ENCODE peak calls at places on chromosomes 13 and 19, in nine cellular contexts. One of them, this sample, is unnamed.

GRCh38 chr13:46550822-46551221 is 2.1 kb upstream of the LRCH1 start:
- DNase-seq in EL: no peak
- DNase-seq in choroid plexus epithelial cell: no peak
- DNase-seq in T-helper 2 cell: no peak
- DNase-seq in transverse colon: no peak
- DNase-seq in fibroblast of mammary gland: no peak
- DNase-seq in PC-3: no peak
- DNase-seq in CD8-positive, alpha-beta T cell: no peak
- DNase-seq in thoracic aorta: no peak
- DNase-seq in this sample: no peak

GRCh38 chr13:86757236-86757978 is 913.8 kb upstream of the SLITRK5 start:
- DNase-seq in PC-3: peak
- DNase-seq in choroid plexus epithelial cell: peak
- DNase-seq in thoracic aorta: no peak
- DNase-seq in CD8-positive, alpha-beta T cell: peak
- DNase-seq in fibroblast of mammary gland: no peak
- DNase-seq in EL: no peak
- DNase-seq in transverse colon: no peak
- DNase-seq in T-helper 2 cell: no peak
- DNase-seq in this sample: peak

GRCh38 chr13:99417151-99417820 is 84.0 kb upstream of the TM9SF2 start:
- DNase-seq in fibroblast of mammary gland: no peak
- DNase-seq in thoracic aorta: no peak
- DNase-seq in transverse colon: no peak
- DNase-seq in EL: no peak
- DNase-seq in T-helper 2 cell: no peak
- DNase-seq in PC-3: no peak
- DNase-seq in choroid plexus epithelial cell: no peak
- DNase-seq in CD8-positive, alpha-beta T cell: no peak
- DNase-seq in this sample: no peak

GRCh38 chr13:88063741-88064140 is 392.6 kb downstream of the SLITRK5 start:
- DNase-seq in fibroblast of mammary gland: no peak
- DNase-seq in thoracic aorta: no peak
- DNase-seq in choroid plexus epithelial cell: no peak
- DNase-seq in EL: no peak
- DNase-seq in T-helper 2 cell: no peak
- DNase-seq in PC-3: peak
- DNase-seq in CD8-positive, alpha-beta T cell: no peak
- DNase-seq in transverse colon: no peak
- DNase-seq in this sample: no peak

GRCh38 chr19:1106841-1107654 is 3.3 kb downstream of the GPX4 start:
- DNase-seq in thoracic aorta: no peak
- DNase-seq in choroid plexus epithelial cell: peak
- DNase-seq in transverse colon: peak
- DNase-seq in PC-3: peak
- DNase-seq in T-helper 2 cell: no peak
- DNase-seq in EL: peak
- DNase-seq in CD8-positive, alpha-beta T cell: no peak
- DNase-seq in fibroblast of mammary gland: peak
- DNase-seq in this sample: peak

GRCh38 chr19:47063874-47064273 is 15.4 kb upstream of the TMEM160 start:
- DNase-seq in PC-3: no peak
- DNase-seq in fibroblast of mammary gland: no peak
- DNase-seq in choroid plexus epithelial cell: no peak
- DNase-seq in transverse colon: no peak
- DNase-seq in CD8-positive, alpha-beta T cell: no peak
- DNase-seq in T-helper 2 cell: no peak
- DNase-seq in EL: no peak
- DNase-seq in thoracic aorta: no peak
- DNase-seq in this sample: no peak

GRCh38 chr13:45879666-45880065 is 28.1 kb upstream of the SIAH3 start:
- DNase-seq in fibroblast of mammary gland: peak
- DNase-seq in T-helper 2 cell: no peak
- DNase-seq in EL: no peak
- DNase-seq in choroid plexus epithelial cell: peak
- DNase-seq in thoracic aorta: no peak
- DNase-seq in CD8-positive, alpha-beta T cell: no peak
- DNase-seq in transverse colon: peak
- DNase-seq in PC-3: peak
- DNase-seq in this sample: no peak

GRCh38 chr19:6489278-6490061 is 7.9 kb upstream of the DENND1C start:
- DNase-seq in PC-3: no peak
- DNase-seq in thoracic aorta: no peak
- DNase-seq in CD8-positive, alpha-beta T cell: no peak
- DNase-seq in transverse colon: no peak
- DNase-seq in T-helper 2 cell: no peak
- DNase-seq in EL: no peak
- DNase-seq in fibroblast of mammary gland: no peak
- DNase-seq in choroid plexus epithelial cell: no peak
- DNase-seq in this sample: no peak

GRCh38 chr19:7200739-7201138 is 93.5 kb downstream of the INSR start:
- DNase-seq in EL: no peak
- DNase-seq in choroid plexus epithelial cell: no peak
- DNase-seq in thoracic aorta: no peak
- DNase-seq in fibroblast of mammary gland: no peak
- DNase-seq in PC-3: no peak
- DNase-seq in T-helper 2 cell: no peak
- DNase-seq in CD8-positive, alpha-beta T cell: no peak
- DNase-seq in transverse colon: no peak
- DNase-seq in this sample: no peak

GRCh38 chr19:5492813-5493409 is 37.7 kb downstream of the ZNRF4 start:
- DNase-seq in choroid plexus epithelial cell: no peak
- DNase-seq in thoracic aorta: no peak
- DNase-seq in PC-3: no peak
- DNase-seq in EL: no peak
- DNase-seq in T-helper 2 cell: no peak
- DNase-seq in CD8-positive, alpha-beta T cell: no peak
- DNase-seq in fibroblast of mammary gland: no peak
- DNase-seq in transverse colon: no peak
- DNase-seq in this sample: no peak

GRCh38 chr19:12791345-12792047 is at the start of gene JUNB:
- DNase-seq in T-helper 2 cell: peak
- DNase-seq in fibroblast of mammary gland: peak
- DNase-seq in PC-3: peak
- DNase-seq in CD8-positive, alpha-beta T cell: peak
- DNase-seq in EL: peak
- DNase-seq in choroid plexus epithelial cell: peak
- DNase-seq in transverse colon: peak
- DNase-seq in thoracic aorta: peak
- DNase-seq in this sample: peak

GRCh38 chr13:40243047-40243446 is 423.4 kb downstream of the FOXO1 start:
- DNase-seq in CD8-positive, alpha-beta T cell: no peak
- DNase-seq in T-helper 2 cell: no peak
- DNase-seq in transverse colon: no peak
- DNase-seq in PC-3: no peak
- DNase-seq in EL: no peak
- DNase-seq in choroid plexus epithelial cell: no peak
- DNase-seq in thoracic aorta: no peak
- DNase-seq in fibroblast of mammary gland: no peak
- DNase-seq in this sample: no peak

GRCh38 chr19:12603714-12604113 is 6.9 kb downstream of the ZNF490 start:
- DNase-seq in fibroblast of mammary gland: no peak
- DNase-seq in transverse colon: peak
- DNase-seq in PC-3: no peak
- DNase-seq in EL: peak
- DNase-seq in T-helper 2 cell: no peak
- DNase-seq in choroid plexus epithelial cell: peak
- DNase-seq in CD8-positive, alpha-beta T cell: peak
- DNase-seq in thoracic aorta: no peak
- DNase-seq in this sample: peak

GRCh38 chr13:30978981-30979956 is 46.8 kb downstream of the TEX26 start:
- DNase-seq in thoracic aorta: no peak
- DNase-seq in transverse colon: peak
- DNase-seq in EL: no peak
- DNase-seq in PC-3: peak
- DNase-seq in CD8-positive, alpha-beta T cell: peak
- DNase-seq in choroid plexus epithelial cell: peak
- DNase-seq in fibroblast of mammary gland: no peak
- DNase-seq in T-helper 2 cell: peak
- DNase-seq in this sample: no peak

GRCh38 chr13:84126671-84127171 is 244.4 kb upstream of the SLITRK1 start:
- DNase-seq in thoracic aorta: no peak
- DNase-seq in choroid plexus epithelial cell: peak
- DNase-seq in T-helper 2 cell: no peak
- DNase-seq in fibroblast of mammary gland: no peak
- DNase-seq in EL: peak
- DNase-seq in PC-3: no peak
- DNase-seq in CD8-positive, alpha-beta T cell: no peak
- DNase-seq in transverse colon: no peak
- DNase-seq in this sample: peak

GRCh38 chr13:31174018-31174417 is 12.3 kb upstream of the HSPH1 start:
- DNase-seq in transverse colon: no peak
- DNase-seq in choroid plexus epithelial cell: peak
- DNase-seq in fibroblast of mammary gland: peak
- DNase-seq in EL: peak
- DNase-seq in T-helper 2 cell: no peak
- DNase-seq in CD8-positive, alpha-beta T cell: no peak
- DNase-seq in thoracic aorta: no peak
- DNase-seq in PC-3: peak
- DNase-seq in this sample: peak

GRCh38 chr13:38538412-38538811 is 148.5 kb upstream of the FREM2 start:
- DNase-seq in T-helper 2 cell: no peak
- DNase-seq in transverse colon: no peak
- DNase-seq in choroid plexus epithelial cell: no peak
- DNase-seq in thoracic aorta: no peak
- DNase-seq in CD8-positive, alpha-beta T cell: no peak
- DNase-seq in PC-3: no peak
- DNase-seq in fibroblast of mammary gland: no peak
- DNase-seq in EL: no peak
- DNase-seq in this sample: no peak

GRCh38 chr19:1474011-1474764 is 4.8 kb downstream of the C19orf25 start:
- DNase-seq in EL: no peak
- DNase-seq in choroid plexus epithelial cell: no peak
- DNase-seq in transverse colon: no peak
- DNase-seq in fibroblast of mammary gland: peak
- DNase-seq in T-helper 2 cell: no peak
- DNase-seq in CD8-positive, alpha-beta T cell: no peak
- DNase-seq in thoracic aorta: no peak
- DNase-seq in PC-3: no peak
- DNase-seq in this sample: peak

GRCh38 chr13:71858647-71859046 is 8.4 kb downstream of the DACH1 start:
- DNase-seq in transverse colon: no peak
- DNase-seq in thoracic aorta: no peak
- DNase-seq in CD8-positive, alpha-beta T cell: no peak
- DNase-seq in T-helper 2 cell: no peak
- DNase-seq in fibroblast of mammary gland: no peak
- DNase-seq in choroid plexus epithelial cell: no peak
- DNase-seq in PC-3: no peak
- DNase-seq in EL: no peak
- DNase-seq in this sample: no peak

GRCh38 chr19:20863176-20863575 is 59.9 kb upstream of the ZNF85 start:
- DNase-seq in PC-3: no peak
- DNase-seq in T-helper 2 cell: no peak
- DNase-seq in EL: no peak
- DNase-seq in fibroblast of mammary gland: no peak
- DNase-seq in transverse colon: no peak
- DNase-seq in CD8-positive, alpha-beta T cell: no peak
- DNase-seq in choroid plexus epithelial cell: no peak
- DNase-seq in thoracic aorta: no peak
- DNase-seq in this sample: no peak

This sample was measured in astrocyte.